ENCODE peak calls at places on chromosomes 13 and 19, in six cellular contexts. One of them, this sample, is unnamed.

GRCh38 chr19:40190891-40191835 is at the start of gene MAP3K10:
- DNase-seq in H9: peak; percentile 63
- DNase-seq in mesenchymal stem cell: peak; percentile 70
- DNase-seq in IMR-90: peak; percentile 51
- DNase-seq in trophoblast cell: peak; percentile 72
- DNase-seq in H1: no peak
- DNase-seq in this sample: peak; percentile 73

GRCh38 chr13:77990973-77991372 is 72.3 kb upstream of the EDNRB start:
- DNase-seq in H9: no peak
- DNase-seq in mesenchymal stem cell: no peak
- DNase-seq in IMR-90: no peak
- DNase-seq in trophoblast cell: no peak
- DNase-seq in H1: no peak
- DNase-seq in this sample: no peak

GRCh38 chr19:6825076-6825774 is 52.7 kb downstream of the VAV1 start:
- DNase-seq in H9: no peak
- DNase-seq in mesenchymal stem cell: no peak
- DNase-seq in IMR-90: no peak
- DNase-seq in trophoblast cell: no peak
- DNase-seq in H1: no peak
- DNase-seq in this sample: no peak

GRCh38 chr19:30391554-30392551 is 19.7 kb downstream of the ZNF536 start:
- DNase-seq in H9: peak; percentile 41
- DNase-seq in mesenchymal stem cell: no peak
- DNase-seq in IMR-90: no peak
- DNase-seq in trophoblast cell: no peak
- DNase-seq in H1: peak; percentile 29
- DNase-seq in this sample: no peak

GRCh38 chr19:17158584-17158983 is 56.6 kb upstream of the USE1 start:
- DNase-seq in H9: no peak
- DNase-seq in mesenchymal stem cell: no peak
- DNase-seq in IMR-90: no peak
- DNase-seq in trophoblast cell: no peak
- DNase-seq in H1: no peak
- DNase-seq in this sample: no peak

GRCh38 chr19:54287456-54287855 is 6.5 kb upstream of the LILRB2 start:
- DNase-seq in H9: no peak
- DNase-seq in mesenchymal stem cell: no peak
- DNase-seq in IMR-90: peak; percentile 52
- DNase-seq in trophoblast cell: no peak
- DNase-seq in H1: no peak
- DNase-seq in this sample: no peak

GRCh38 chr19:5507056-5507624 is 51.9 kb downstream of the ZNRF4 start:
- DNase-seq in H9: no peak
- DNase-seq in mesenchymal stem cell: no peak
- DNase-seq in IMR-90: no peak
- DNase-seq in trophoblast cell: no peak
- DNase-seq in H1: no peak
- DNase-seq in this sample: no peak

GRCh38 chr13:58843567-58843966 is 1212.0 kb downstream of the PCDH17 start:
- DNase-seq in H9: peak; percentile 47
- DNase-seq in mesenchymal stem cell: no peak
- DNase-seq in IMR-90: no peak
- DNase-seq in trophoblast cell: no peak
- DNase-seq in H1: no peak
- DNase-seq in this sample: no peak

GRCh38 chr19:1046117-1046626 is 6.3 kb downstream of the ABCA7 start:
- DNase-seq in H9: peak; percentile 36
- DNase-seq in mesenchymal stem cell: no peak
- DNase-seq in IMR-90: no peak
- DNase-seq in trophoblast cell: no peak
- DNase-seq in H1: no peak
- DNase-seq in this sample: no peak

GRCh38 chr19:3062165-3063105 is at the start of gene TLE5:
- DNase-seq in H9: no peak
- DNase-seq in mesenchymal stem cell: no peak
- DNase-seq in IMR-90: no peak
- DNase-seq in trophoblast cell: peak; percentile 74
- DNase-seq in H1: no peak
- DNase-seq in this sample: no peak

GRCh38 chr13:94674609-94675348 is 37.6 kb downstream of the SOX21 start:
- DNase-seq in H9: peak; percentile 67
- DNase-seq in mesenchymal stem cell: peak; percentile 41
- DNase-seq in IMR-90: peak; percentile 30
- DNase-seq in trophoblast cell: peak; percentile 82
- DNase-seq in H1: no peak
- DNase-seq in this sample: peak; percentile 69

GRCh38 chr13:112069727-112070300 is 2.9 kb downstream of the SOX1 start:
- DNase-seq in H9: no peak
- DNase-seq in mesenchymal stem cell: no peak
- DNase-seq in IMR-90: no peak
- DNase-seq in trophoblast cell: no peak
- DNase-seq in H1: no peak
- DNase-seq in this sample: no peak

GRCh38 chr13:75612354-75612753 is 23.8 kb upstream of the LMO7 start:
- DNase-seq in H9: no peak
- DNase-seq in mesenchymal stem cell: peak; percentile 68
- DNase-seq in IMR-90: peak; percentile 43
- DNase-seq in trophoblast cell: no peak
- DNase-seq in H1: no peak
- DNase-seq in this sample: no peak

GRCh38 chr13:47121092-47121763 is 224.4 kb upstream of the HTR2A start:
- DNase-seq in H9: no peak
- DNase-seq in mesenchymal stem cell: no peak
- DNase-seq in IMR-90: no peak
- DNase-seq in trophoblast cell: no peak
- DNase-seq in H1: no peak
- DNase-seq in this sample: no peak

GRCh38 chr19:39110263-39110967 is 15.2 kb upstream of the PAK4 start:
- DNase-seq in H9: peak; percentile 55
- DNase-seq in mesenchymal stem cell: peak; percentile 41
- DNase-seq in IMR-90: no peak
- DNase-seq in trophoblast cell: peak; percentile 69
- DNase-seq in H1: no peak
- DNase-seq in this sample: peak; percentile 48

GRCh38 chr19:53907193-53907581 is 1.9 kb upstream of the CACNG7 start:
- DNase-seq in H9: peak; percentile 47
- DNase-seq in mesenchymal stem cell: no peak
- DNase-seq in IMR-90: no peak
- DNase-seq in trophoblast cell: no peak
- DNase-seq in H1: no peak
- DNase-seq in this sample: no peak

GRCh38 chr19:50565984-50566903 is 2.0 kb downstream of the LRRC4B start:
- DNase-seq in H9: no peak
- DNase-seq in mesenchymal stem cell: no peak
- DNase-seq in IMR-90: no peak
- DNase-seq in trophoblast cell: no peak
- DNase-seq in H1: no peak
- DNase-seq in this sample: no peak

GRCh38 chr13:112575680-112576079 is 12.3 kb downstream of the TUBGCP3 start:
- DNase-seq in H9: peak; percentile 48
- DNase-seq in mesenchymal stem cell: no peak
- DNase-seq in IMR-90: no peak
- DNase-seq in trophoblast cell: no peak
- DNase-seq in H1: no peak
- DNase-seq in this sample: no peak

GRCh38 chr13:92345627-92346026 is 881.0 kb upstream of the GPC6 start:
- DNase-seq in H9: no peak
- DNase-seq in mesenchymal stem cell: no peak
- DNase-seq in IMR-90: no peak
- DNase-seq in trophoblast cell: no peak
- DNase-seq in H1: no peak
- DNase-seq in this sample: peak; percentile 4

GRCh38 chr13:23656637-23657036 is 86.4 kb downstream of the TNFRSF19 start:
- DNase-seq in H9: no peak
- DNase-seq in mesenchymal stem cell: no peak
- DNase-seq in IMR-90: peak; percentile 98
- DNase-seq in trophoblast cell: peak; percentile 18
- DNase-seq in H1: no peak
- DNase-seq in this sample: no peak

GRCh38 chr13:94886191-94886590 is 173.8 kb upstream of the SOX21 start:
- DNase-seq in H9: no peak
- DNase-seq in mesenchymal stem cell: peak; percentile 59
- DNase-seq in IMR-90: no peak
- DNase-seq in trophoblast cell: no peak
- DNase-seq in H1: no peak
- DNase-seq in this sample: no peak

GRCh38 chr13:41668130-41668757 is 210.9 kb downstream of the RGCC start:
- DNase-seq in H9: peak; percentile 67
- DNase-seq in mesenchymal stem cell: peak; percentile 94
- DNase-seq in IMR-90: peak; percentile 95
- DNase-seq in trophoblast cell: peak; percentile 90
- DNase-seq in H1: peak; percentile 23
- DNase-seq in this sample: peak; percentile 69

GRCh38 chr13:25502551-25502950 is 130.8 kb downstream of the ATP8A2 start:
- DNase-seq in H9: no peak
- DNase-seq in mesenchymal stem cell: no peak
- DNase-seq in IMR-90: no peak
- DNase-seq in trophoblast cell: no peak
- DNase-seq in H1: no peak
- DNase-seq in this sample: no peak
- H4K91ac ChIP-seq in H9: no peak overlapping the region
- H4K91ac ChIP-seq in mesenchymal stem cell: no peak overlapping the region
- H4K91ac ChIP-seq in IMR-90: no peak overlapping the region
- H4K91ac ChIP-seq in trophoblast cell: no peak overlapping the region
- H4K91ac ChIP-seq in H1: no peak overlapping the region
- H4K91ac ChIP-seq in this sample: no peak overlapping the region

GRCh38 chr19:18853755-18854427 is 22.1 kb downstream of the UPF1 start:
- DNase-seq in H9: no peak
- DNase-seq in mesenchymal stem cell: no peak
- DNase-seq in IMR-90: no peak
- DNase-seq in trophoblast cell: no peak
- DNase-seq in H1: no peak
- DNase-seq in this sample: no peak
- H4K91ac ChIP-seq in H9: no peak overlapping the region
- H4K91ac ChIP-seq in mesenchymal stem cell: no peak overlapping the region
- H4K91ac ChIP-seq in IMR-90: no peak overlapping the region
- H4K91ac ChIP-seq in trophoblast cell: no peak overlapping the region
- H4K91ac ChIP-seq in H1: no peak overlapping the region
- H4K91ac ChIP-seq in this sample: no peak overlapping the region

GRCh38 chr13:109880371-109881346 is 94.3 kb upstream of the IRS2 start:
- DNase-seq in H9: no peak
- DNase-seq in mesenchymal stem cell: no peak
- DNase-seq in IMR-90: no peak
- DNase-seq in trophoblast cell: no peak
- DNase-seq in H1: no peak
- DNase-seq in this sample: no peak

GRCh38 chr13:109881347-109881725 is 95.0 kb upstream of the IRS2 start:
- DNase-seq in H9: no peak
- DNase-seq in mesenchymal stem cell: no peak
- DNase-seq in IMR-90: no peak
- DNase-seq in trophoblast cell: no peak
- DNase-seq in H1: no peak
- DNase-seq in this sample: no peak

GRCh38 chr13:109881961-109882558 is 95.7 kb upstream of the IRS2 start:
- DNase-seq in H9: no peak
- DNase-seq in mesenchymal stem cell: no peak
- DNase-seq in IMR-90: no peak
- DNase-seq in trophoblast cell: no peak
- DNase-seq in H1: no peak
- DNase-seq in this sample: no peak

GRCh38 chr13:109877809-109878208 is 91.4 kb upstream of the IRS2 start:
- DNase-seq in H9: no peak
- DNase-seq in mesenchymal stem cell: no peak
- DNase-seq in IMR-90: no peak
- DNase-seq in trophoblast cell: no peak
- DNase-seq in H1: no peak
- DNase-seq in this sample: no peak

DNA sequence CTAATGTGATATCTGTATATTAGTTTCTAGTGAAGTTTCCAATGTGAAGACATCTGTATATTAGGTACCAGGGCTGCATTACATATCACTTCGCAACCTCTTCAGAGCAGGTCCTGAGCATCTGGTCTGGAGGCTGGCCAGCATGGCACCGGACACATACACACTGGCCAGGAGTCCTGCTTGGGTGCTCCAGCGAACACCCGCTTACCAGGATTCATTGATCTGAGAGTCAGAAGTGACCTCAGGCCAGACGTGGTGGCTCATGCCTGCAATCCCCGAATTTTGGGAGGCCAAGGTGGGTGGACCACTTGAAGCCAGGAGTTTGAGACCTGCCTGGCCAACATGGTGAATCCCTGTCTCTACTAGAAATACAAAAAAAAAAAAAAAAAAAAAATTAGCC is 93.0 kb upstream of the IRS2 start:
- DNase-seq in H9: no peak
- DNase-seq in mesenchymal stem cell: no peak
- DNase-seq in IMR-90: no peak
- DNase-seq in trophoblast cell: no peak
- DNase-seq in H1: no peak
- DNase-seq in this sample: no peak
- H4K91ac ChIP-seq in H9: no peak overlapping the region
- H4K91ac ChIP-seq in mesenchymal stem cell: no peak overlapping the region
- H4K91ac ChIP-seq in IMR-90: peak overlapping the region; percentile 41
- H4K91ac ChIP-seq in trophoblast cell: no peak overlapping the region
- H4K91ac ChIP-seq in H1: no peak overlapping the region
- H4K91ac ChIP-seq in this sample: no peak overlapping the region

GRCh38 chr19:48452656-48453480 is 2.5 kb upstream of the KCNJ14 start:
- DNase-seq in H9: no peak
- DNase-seq in mesenchymal stem cell: no peak
- DNase-seq in IMR-90: no peak
- DNase-seq in trophoblast cell: no peak
- DNase-seq in H1: no peak
- DNase-seq in this sample: no peak

GRCh38 chr19:48456864-48457263 is 1.5 kb downstream of the KCNJ14 start:
- DNase-seq in H9: no peak
- DNase-seq in mesenchymal stem cell: no peak
- DNase-seq in IMR-90: no peak
- DNase-seq in trophoblast cell: no peak
- DNase-seq in H1: no peak
- DNase-seq in this sample: no peak

GRCh38 chr19:48454150-48454730 is 1.1 kb upstream of the KCNJ14 start:
- DNase-seq in H9: no peak
- DNase-seq in mesenchymal stem cell: no peak
- DNase-seq in IMR-90: no peak
- DNase-seq in trophoblast cell: no peak
- DNase-seq in H1: no peak
- DNase-seq in this sample: no peak

GRCh38 chr19:48455908-48456562 is 661 bp downstream of the KCNJ14 start:
- DNase-seq in H9: no peak
- DNase-seq in mesenchymal stem cell: no peak
- DNase-seq in IMR-90: no peak
- DNase-seq in trophoblast cell: no peak
- DNase-seq in H1: no peak
- DNase-seq in this sample: no peak

GRCh38 chr19:48455171-48455907 is at the start of gene KCNJ14:
- DNase-seq in H9: no peak
- DNase-seq in mesenchymal stem cell: no peak
- DNase-seq in IMR-90: no peak
- DNase-seq in trophoblast cell: no peak
- DNase-seq in H1: no peak
- DNase-seq in this sample: no peak
- H4K91ac ChIP-seq in H9: no peak within 1 kb of the TSS
- H4K91ac ChIP-seq in mesenchymal stem cell: no peak within 1 kb of the TSS
- H4K91ac ChIP-seq in IMR-90: no peak within 1 kb of the TSS
- H4K91ac ChIP-seq in trophoblast cell: no peak within 1 kb of the TSS
- H4K91ac ChIP-seq in H1: no peak within 1 kb of the TSS
- H4K91ac ChIP-seq in this sample: no peak within 1 kb of the TSS